ENCODE peak calls at places on chromosomes 16 and 17, in ten cellular contexts. One of them, this sample, is unnamed.

GRCh38 chr17:44907696-44908470 is 7.4 kb downstream of the GFAP start:
- DNase-seq in NCI-H2029: no peak
- DNase-seq in naive thymus-derived CD8-positive, alpha-beta T cell: no peak
- DNase-seq in mammary epithelial cell: no peak
- DNase-seq in NCI-H1930: no peak
- DNase-seq in astrocyte of the spinal cord: no peak
- DNase-seq in mucosa of gallbladder: no peak
- DNase-seq in GM12865: no peak
- DNase-seq in A549: no peak
- DNase-seq in T-cell: no peak
- DNase-seq in this sample: no peak

GRCh38 chr17:5254414-5254813 is 19.8 kb upstream of the SCIMP start:
- DNase-seq in T-cell: no peak
- DNase-seq in astrocyte of the spinal cord: no peak
- DNase-seq in A549: no peak
- DNase-seq in NCI-H1930: no peak
- DNase-seq in mammary epithelial cell: no peak
- DNase-seq in NCI-H2029: no peak
- DNase-seq in naive thymus-derived CD8-positive, alpha-beta T cell: no peak
- DNase-seq in GM12865: no peak
- DNase-seq in mucosa of gallbladder: no peak
- DNase-seq in this sample: no peak

GRCh38 chr16:4494746-4495490 is 18.7 kb downstream of the HMOX2 start:
- DNase-seq in mucosa of gallbladder: no peak
- DNase-seq in naive thymus-derived CD8-positive, alpha-beta T cell: no peak
- DNase-seq in NCI-H2029: no peak
- DNase-seq in mammary epithelial cell: peak
- DNase-seq in GM12865: no peak
- DNase-seq in astrocyte of the spinal cord: peak
- DNase-seq in T-cell: no peak
- DNase-seq in A549: no peak
- DNase-seq in NCI-H1930: no peak
- DNase-seq in this sample: peak

GRCh38 chr16:89115216-89115949 is 21.7 kb downstream of the ACSF3 start:
- DNase-seq in A549: no peak
- DNase-seq in GM12865: peak
- DNase-seq in naive thymus-derived CD8-positive, alpha-beta T cell: peak
- DNase-seq in NCI-H1930: no peak
- DNase-seq in NCI-H2029: no peak
- DNase-seq in mammary epithelial cell: peak
- DNase-seq in T-cell: peak
- DNase-seq in astrocyte of the spinal cord: peak
- DNase-seq in mucosa of gallbladder: peak
- DNase-seq in this sample: no peak

GRCh38 chr17:44004761-44005526 is 522 bp downstream of the NAGS start:
- DNase-seq in A549: no peak
- DNase-seq in naive thymus-derived CD8-positive, alpha-beta T cell: peak
- DNase-seq in astrocyte of the spinal cord: peak
- DNase-seq in mammary epithelial cell: no peak
- DNase-seq in T-cell: no peak
- DNase-seq in NCI-H1930: no peak
- DNase-seq in mucosa of gallbladder: no peak
- DNase-seq in GM12865: no peak
- DNase-seq in NCI-H2029: no peak
- DNase-seq in this sample: no peak

GRCh38 chr16:80300876-80301275 is 239.9 kb upstream of the DYNLRB2 start:
- DNase-seq in NCI-H2029: no peak
- DNase-seq in mammary epithelial cell: peak
- DNase-seq in astrocyte of the spinal cord: peak
- DNase-seq in naive thymus-derived CD8-positive, alpha-beta T cell: no peak
- DNase-seq in A549: no peak
- DNase-seq in GM12865: no peak
- DNase-seq in NCI-H1930: no peak
- DNase-seq in mucosa of gallbladder: no peak
- DNase-seq in T-cell: no peak
- DNase-seq in this sample: peak

GRCh38 chr16:55703003-55704001 is 47.5 kb downstream of the SLC6A2 start:
- DNase-seq in naive thymus-derived CD8-positive, alpha-beta T cell: no peak
- DNase-seq in GM12865: peak
- DNase-seq in NCI-H2029: no peak
- DNase-seq in NCI-H1930: no peak
- DNase-seq in A549: peak
- DNase-seq in T-cell: no peak
- DNase-seq in mammary epithelial cell: peak
- DNase-seq in astrocyte of the spinal cord: peak
- DNase-seq in mucosa of gallbladder: peak
- DNase-seq in this sample: no peak

GRCh38 chr17:12659500-12659899 is 6.2 kb upstream of the MYOCD start:
- DNase-seq in mucosa of gallbladder: no peak
- DNase-seq in astrocyte of the spinal cord: peak
- DNase-seq in mammary epithelial cell: no peak
- DNase-seq in T-cell: no peak
- DNase-seq in naive thymus-derived CD8-positive, alpha-beta T cell: no peak
- DNase-seq in A549: no peak
- DNase-seq in NCI-H2029: no peak
- DNase-seq in GM12865: no peak
- DNase-seq in NCI-H1930: no peak
- DNase-seq in this sample: no peak

GRCh38 chr16:50227120-50227519 is 39.2 kb upstream of the ADCY7 start:
- DNase-seq in T-cell: no peak
- DNase-seq in NCI-H2029: no peak
- DNase-seq in NCI-H1930: no peak
- DNase-seq in mammary epithelial cell: no peak
- DNase-seq in A549: no peak
- DNase-seq in astrocyte of the spinal cord: no peak
- DNase-seq in GM12865: no peak
- DNase-seq in naive thymus-derived CD8-positive, alpha-beta T cell: no peak
- DNase-seq in mucosa of gallbladder: no peak
- DNase-seq in this sample: no peak

GRCh38 chr17:19567216-19568015 is 33.8 kb downstream of the SLC47A1 start:
- DNase-seq in astrocyte of the spinal cord: no peak
- DNase-seq in NCI-H2029: no peak
- DNase-seq in mammary epithelial cell: no peak
- DNase-seq in mucosa of gallbladder: no peak
- DNase-seq in NCI-H1930: no peak
- DNase-seq in naive thymus-derived CD8-positive, alpha-beta T cell: no peak
- DNase-seq in T-cell: no peak
- DNase-seq in GM12865: no peak
- DNase-seq in A549: no peak
- DNase-seq in this sample: no peak

GRCh38 chr17:78307887-78308633 is 51.8 kb downstream of the SOCS3 start:
- DNase-seq in T-cell: no peak
- DNase-seq in mucosa of gallbladder: no peak
- DNase-seq in GM12865: no peak
- DNase-seq in naive thymus-derived CD8-positive, alpha-beta T cell: no peak
- DNase-seq in A549: no peak
- DNase-seq in NCI-H1930: no peak
- DNase-seq in astrocyte of the spinal cord: no peak
- DNase-seq in NCI-H2029: no peak
- DNase-seq in mammary epithelial cell: no peak
- DNase-seq in this sample: peak

GRCh38 chr17:72421128-72422092 is 300.6 kb downstream of the SOX9 start:
- DNase-seq in NCI-H1930: no peak
- DNase-seq in mucosa of gallbladder: peak
- DNase-seq in mammary epithelial cell: peak
- DNase-seq in astrocyte of the spinal cord: peak
- DNase-seq in NCI-H2029: no peak
- DNase-seq in GM12865: peak
- DNase-seq in naive thymus-derived CD8-positive, alpha-beta T cell: no peak
- DNase-seq in A549: peak
- DNase-seq in T-cell: no peak
- DNase-seq in this sample: peak

GRCh38 chr17:40550608-40551007 is 14.7 kb downstream of the CCR7 start:
- DNase-seq in naive thymus-derived CD8-positive, alpha-beta T cell: no peak
- DNase-seq in A549: no peak
- DNase-seq in GM12865: no peak
- DNase-seq in astrocyte of the spinal cord: peak
- DNase-seq in mucosa of gallbladder: peak
- DNase-seq in mammary epithelial cell: no peak
- DNase-seq in T-cell: no peak
- DNase-seq in NCI-H2029: no peak
- DNase-seq in NCI-H1930: no peak
- DNase-seq in this sample: peak

GRCh38 chr17:45905812-45906211 is 11.5 kb downstream of the MAPT start:
- DNase-seq in GM12865: no peak
- DNase-seq in T-cell: no peak
- DNase-seq in NCI-H1930: no peak
- DNase-seq in mammary epithelial cell: no peak
- DNase-seq in astrocyte of the spinal cord: no peak
- DNase-seq in naive thymus-derived CD8-positive, alpha-beta T cell: no peak
- DNase-seq in A549: no peak
- DNase-seq in NCI-H2029: no peak
- DNase-seq in mucosa of gallbladder: no peak
- DNase-seq in this sample: no peak

GRCh38 chr16:55408656-55409055 is 70.3 kb upstream of the MMP2 start:
- DNase-seq in NCI-H1930: no peak
- DNase-seq in mucosa of gallbladder: no peak
- DNase-seq in A549: no peak
- DNase-seq in mammary epithelial cell: no peak
- DNase-seq in naive thymus-derived CD8-positive, alpha-beta T cell: no peak
- DNase-seq in GM12865: no peak
- DNase-seq in T-cell: no peak
- DNase-seq in NCI-H2029: no peak
- DNase-seq in astrocyte of the spinal cord: no peak
- DNase-seq in this sample: no peak